ENCODE peak calls at places on chromosomes 6 and 20, in five cellular contexts. Y is GM23248, V is mesendoderm, O is heart right ventricle, U is sigmoid colon. K is an unnamed sample.

GRCh38 chr6:135087803-135088202 is 33.2 kb upstream of the HBS1L start:
- DNase-seq in Y (no peak), V (no peak), O (no peak), U (no peak), K (no peak)

GRCh38 chr6:154615483-154616025 is 105.1 kb upstream of the CNKSR3 start:
- DNase-seq in Y (peak), V (no peak), O (peak), U (peak), K (peak)

GRCh38 chr6:43785220-43785752 is 15.3 kb downstream of the VEGFA start:
- DNase-seq in Y (no peak), V (no peak), O (no peak), U (no peak), K (no peak)

GRCh38 chr20:3805594-3806264 is 9.6 kb downstream of the CDC25B start:
- DNase-seq in Y (peak), V (no peak), O (no peak), U (no peak), K (no peak)

GRCh38 chr6:157726892-157727628 is 96.0 kb upstream of the SNX9 start:
- DNase-seq in Y (no peak), V (no peak), O (peak), U (peak), K (no peak)

GRCh38 chr20:3924304-3925112 is 35.3 kb downstream of the PANK2 start:
- DNase-seq in Y (no peak), V (no peak), O (peak), U (no peak), K (no peak)

GRCh38 chr6:37487891-37488290 is 11.8 kb downstream of the CCDC167 start:
- DNase-seq in Y (no peak), V (no peak), O (no peak), U (peak), K (no peak)

GRCh38 chr20:62426678-62427077 is 661 bp downstream of the RBBP8NL start:
- DNase-seq in Y (no peak), V (peak), O (no peak), U (no peak), K (no peak)

GRCh38 chr6:109490708-109491107 is 7.7 kb upstream of the ZBTB24 start:
- DNase-seq in Y (no peak), V (no peak), O (no peak), U (no peak), K (no peak)

GRCh38 chr6:53069431-53069830 is 4.2 kb downstream of the FBXO9 start:
- DNase-seq in Y (no peak), V (no peak), O (no peak), U (no peak), K (no peak)

GRCh38 chr20:63848003-63848911 is 13.0 kb upstream of the ABHD16B start:
- DNase-seq in Y (no peak), V (no peak), O (peak), U (no peak), K (no peak)

GRCh38 chr20:11769825-11770224 is 147.9 kb upstream of the BTBD3 start:
- DNase-seq in Y (peak), V (no peak), O (no peak), U (no peak), K (no peak)

GRCh38 chr6:31896856-31897611 is 464 bp downstream of the EHMT2 start:
- DNase-seq in Y (peak), V (no peak), O (no peak), U (no peak), K (no peak)

GRCh38 chr6:4727671-4728435 is 48.4 kb upstream of the CDYL start:
- DNase-seq in Y (peak), V (peak), O (no peak), U (no peak), K (no peak)

GRCh38 chr6:107390685-107391084 is 68.7 kb downstream of the PDSS2 start:
- DNase-seq in Y (no peak), V (no peak), O (no peak), U (no peak), K (no peak)

GRCh38 chr6:107390056-107390455 is 69.3 kb downstream of the PDSS2 start:
- DNase-seq in Y (no peak), V (no peak), O (no peak), U (no peak), K (no peak)

GRCh38 chr6:107386904-107387303 is 72.5 kb downstream of the PDSS2 start:
- DNase-seq in Y (no peak), V (no peak), O (no peak), U (no peak), K (no peak)

GRCh38 chr6:107383705-107384104 is 75.7 kb downstream of the PDSS2 start:
- DNase-seq in Y (no peak), V (no peak), O (no peak), U (no peak), K (no peak)

DNA sequence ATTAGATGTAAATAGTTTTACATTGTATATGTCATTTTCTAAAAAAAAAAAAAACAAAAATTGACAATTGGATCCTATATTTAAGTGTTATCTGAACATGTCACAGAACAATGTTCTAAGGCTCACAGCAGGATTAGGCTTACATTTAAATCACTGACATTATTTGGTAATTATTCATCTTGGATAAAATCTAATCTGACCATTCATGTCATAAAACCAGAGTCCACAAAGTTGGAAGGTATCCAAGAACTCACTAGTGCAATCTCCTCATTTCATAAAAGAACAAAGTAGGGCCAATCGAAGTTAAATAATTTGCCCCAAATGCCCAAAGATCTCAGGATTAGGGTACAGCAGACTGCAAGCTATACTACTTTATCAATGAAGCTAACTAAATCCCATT is 73.0 kb downstream of the PDSS2 start:
- DNase-seq in Y (peak), V (no peak), O (no peak), U (no peak), K (no peak)
- H3K27ac ChIP-seq in Y (no peak), V (no peak), O (no peak), U (no peak), K (no peak)

GRCh38 chr6:6635869-6636268 is 47.3 kb downstream of the LY86 start:
- DNase-seq in Y (no peak), V (no peak), O (no peak), U (no peak), K (no peak)
- H3K27ac ChIP-seq in Y (no peak), V (no peak), O (no peak), U (no peak), K (no peak)

GRCh38 chr6:3545156-3545555 is 88.3 kb upstream of the SLC22A23 start:
- DNase-seq in Y (no peak), V (no peak), O (no peak), U (no peak), K (no peak)
- H3K27ac ChIP-seq in Y (no peak), V (no peak), O (no peak), U (no peak), K (no peak)

GRCh38 chr20:47668313-47669156 is 116.7 kb downstream of the SULF2 start:
- DNase-seq in Y (no peak), V (no peak), O (no peak), U (no peak), K (no peak)
- H3K27ac ChIP-seq in Y (no peak), V (no peak), O (no peak), U (no peak), K (no peak)

GRCh38 chr20:24673678-24674570 is 204.5 kb downstream of the SYNDIG1 start:
- DNase-seq in Y (peak), V (no peak), O (no peak), U (peak), K (no peak)
- H3K27ac ChIP-seq in Y (peak), V (no peak), O (no peak), U (no peak), K (no peak)

GRCh38 chr6:71333050-71333449 is 44.4 kb downstream of the OGFRL1 start:
- DNase-seq in Y (no peak), V (no peak), O (no peak), U (no peak), K (no peak)
- H3K27ac ChIP-seq in Y (peak), V (no peak), O (no peak), U (no peak), K (no peak)

GRCh38 chr6:12318749-12319148 is 28.6 kb downstream of the EDN1 start:
- DNase-seq in Y (no peak), V (no peak), O (no peak), U (no peak), K (no peak)
- H3K27ac ChIP-seq in Y (no peak), V (no peak), O (no peak), U (no peak), K (no peak)

GRCh38 chr6:140017470-140017869 is 643.0 kb upstream of the CITED2 start:
- DNase-seq in Y (no peak), V (no peak), O (no peak), U (no peak), K (no peak)

GRCh38 chr6:140009286-140009685 is 634.8 kb upstream of the CITED2 start:
- DNase-seq in Y (no peak), V (no peak), O (no peak), U (no peak), K (no peak)

GRCh38 chr6:140007525-140007924 is 633.1 kb upstream of the CITED2 start:
- DNase-seq in Y (no peak), V (no peak), O (no peak), U (no peak), K (no peak)

GRCh38 chr6:140012146-140012545 is 637.7 kb upstream of the CITED2 start:
- DNase-seq in Y (no peak), V (no peak), O (no peak), U (no peak), K (no peak)

DNA sequence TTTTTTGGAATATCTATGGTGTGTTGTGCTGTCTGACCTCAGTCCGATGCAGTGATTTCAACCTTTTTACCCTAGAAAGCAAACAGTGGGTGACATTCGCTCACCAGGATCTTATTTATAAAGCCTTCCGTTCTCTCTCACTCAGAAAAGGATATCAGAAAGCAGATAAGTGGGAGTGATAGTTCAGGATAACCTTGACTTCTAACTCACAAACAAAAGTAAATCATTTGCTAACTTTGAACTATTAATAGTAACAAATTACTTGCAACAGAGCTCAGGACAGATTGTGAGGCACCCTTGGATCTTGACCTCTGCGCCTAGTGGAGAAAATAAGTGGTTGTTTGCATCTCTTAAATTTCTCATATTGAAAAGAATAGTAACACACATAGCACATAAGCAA is 637.1 kb upstream of the CITED2 start:
- DNase-seq in Y (no peak), V (peak), O (no peak), U (no peak), K (no peak)
- H3K27ac ChIP-seq in Y (no peak), V (no peak), O (peak), U (no peak), K (no peak)

K was measured in substantia nigra.